ENCODE peak calls at places on chromosomes 2 and 18, in ten cellular contexts. F is heart left ventricle, G is sigmoid colon, V is tibial nerve, R is body of pancreas, J is transverse colon, L is IMR-90, W is H54, N is GM12891, C is adrenal gland. Z is an unnamed sample.

GRCh38 chr2:182913064-182913463 is 46.6 kb upstream of the FRZB start:
- DNase-seq in L (no peak), V (no peak), J (no peak), N (no peak), G (no peak), R (no peak), C (no peak), W (no peak), F (no peak), Z (no peak)

GRCh38 chr2:3470166-3470651 is 49.1 kb downstream of the ADI1 start:
- DNase-seq in C (peak; percentile 46), F (peak; percentile 94), L (peak; percentile 92), J (no peak), N (no peak), W (peak; percentile 73), V (peak; percentile 83), R (peak; percentile 34), G (peak; percentile 88), Z (no peak)

GRCh38 chr2:85978883-85979780 is 90.3 kb upstream of the ST3GAL5 start:
- DNase-seq in N (no peak), C (no peak), J (no peak), F (no peak), W (no peak), R (no peak), V (no peak), G (no peak), L (no peak), Z (no peak)

GRCh38 chr18:48390641-48391040 is 18.5 kb downstream of the ZBTB7C start:
- DNase-seq in R (no peak), G (no peak), F (no peak), J (no peak), W (no peak), V (no peak), N (no peak), C (no peak), L (no peak), Z (no peak)

GRCh38 chr18:37393221-37393828 is 172.3 kb downstream of the CELF4 start:
- DNase-seq in F (no peak), V (no peak), N (no peak), R (peak; percentile 11), G (no peak), W (no peak), L (no peak), J (no peak), C (no peak), Z (no peak)

GRCh38 chr18:74116628-74117554 is 30.7 kb downstream of the FBXO15 start:
- DNase-seq in V (no peak), G (no peak), C (no peak), F (no peak), J (peak; percentile 12), R (peak; percentile 26), N (no peak), W (no peak), L (peak; percentile 65), Z (peak; percentile 45)

GRCh38 chr2:111007757-111008688 is 112.7 kb upstream of the BCL2L11 start:
- DNase-seq in J (no peak), G (no peak), W (no peak), V (no peak), F (no peak), R (no peak), C (no peak), L (no peak), N (no peak), Z (no peak)

GRCh38 chr2:26754539-26754938 is 9.5 kb upstream of the SLC35F6 start:
- DNase-seq in R (no peak), V (no peak), L (no peak), F (no peak), N (no peak), C (no peak), J (no peak), G (no peak), W (no peak), Z (no peak)

GRCh38 chr2:61057562-61057961 is 8.1 kb upstream of the SANBR start:
- DNase-seq in N (no peak), W (no peak), V (no peak), C (no peak), F (no peak), J (no peak), R (no peak), G (no peak), L (no peak), Z (no peak)

GRCh38 chr2:120360307-120360855 is 14.4 kb downstream of the INHBB start:
- DNase-seq in R (no peak), C (no peak), F (no peak), V (no peak), W (no peak), J (no peak), N (no peak), L (peak; percentile 55), G (no peak), Z (no peak)

GRCh38 chr2:26640331-26640745 is 828 bp downstream of the CIB4 start:
- DNase-seq in C (peak; percentile 95), F (no peak), R (peak; percentile 23), N (no peak), V (no peak), L (peak; percentile 39), G (no peak), J (peak; percentile 29), W (peak; percentile 88), Z (no peak)

GRCh38 chr2:29519996-29520395 is 401.4 kb downstream of the ALK start:
- DNase-seq in N (no peak), R (no peak), L (peak; percentile 73), G (no peak), C (no peak), F (no peak), W (no peak), J (no peak), V (no peak), Z (no peak)

GRCh38 chr2:33521791-33522281 is 45.4 kb downstream of the RASGRP3 start:
- DNase-seq in J (no peak), N (no peak), G (no peak), V (no peak), W (no peak), C (no peak), F (no peak), L (no peak), R (peak; percentile 6), Z (no peak)

GRCh38 chr2:234881413-234882241 is 70.2 kb upstream of the SH3BP4 start:
- DNase-seq in R (peak; percentile 94), L (peak; percentile 97), W (peak; percentile 88), V (peak; percentile 63), N (peak; percentile 28), F (peak; percentile 80), J (peak; percentile 90), C (peak; percentile 95), G (peak; percentile 72), Z (peak; percentile 78)
- TF ChIP-seq POLR2A in R (no peak), L (no peak), W (no peak), V (no peak), N (no peak), F (no peak), J (no peak), C (no peak), G (no peak), Z (no peak)

GRCh38 chr2:211598238-211598637 is 940.4 kb downstream of the ERBB4 start:
- DNase-seq in G (no peak), R (no peak), N (no peak), V (no peak), L (no peak), F (no peak), W (no peak), J (no peak), C (no peak), Z (no peak)
- TF ChIP-seq POLR2A in G (no peak), R (no peak), N (no peak), V (no peak), L (no peak), F (no peak), W (no peak), J (no peak), C (no peak), Z (no peak)

DNA sequence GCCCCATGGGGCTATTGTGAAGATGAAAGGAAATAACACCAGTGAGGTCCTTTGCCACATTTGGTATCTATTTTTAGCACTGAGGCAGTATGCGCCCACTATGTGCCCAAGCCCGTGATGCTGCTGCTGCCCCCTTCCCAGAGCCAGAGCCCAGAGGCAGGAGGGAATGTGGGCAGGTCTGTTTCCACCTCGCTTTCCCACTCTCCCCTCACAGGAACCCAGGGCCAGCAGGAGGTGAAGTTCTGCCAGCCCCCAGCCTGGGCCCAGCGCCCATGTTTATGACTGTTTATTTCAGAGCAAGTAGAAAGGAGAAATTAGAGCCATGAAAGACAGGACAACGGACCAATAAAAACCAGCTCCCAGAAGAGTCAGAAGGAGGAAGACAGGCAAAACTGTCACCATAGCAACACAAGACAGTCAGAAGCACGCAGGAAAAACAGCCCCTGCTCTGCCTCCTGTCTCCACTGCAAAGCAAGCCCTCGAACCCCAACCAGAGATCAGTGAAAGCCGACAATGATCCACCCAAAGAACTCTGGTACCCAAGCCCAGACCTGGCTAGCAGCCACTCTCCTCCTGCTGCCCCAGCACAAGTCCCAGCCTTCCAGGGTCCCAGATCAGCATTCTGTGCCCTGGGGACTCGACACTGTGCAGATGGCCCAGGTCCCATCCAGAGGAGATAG is 1.4 kb downstream of the CYRIA start:
- DNase-seq in W (no peak), N (no peak), C (peak; percentile 71), R (peak; percentile 53), V (no peak), L (peak; percentile 92), G (peak; percentile 88), F (peak; percentile 46), J (peak; percentile 48), Z (peak; percentile 53)
- TF ChIP-seq POLR2A in W (no peak), N (no peak), C (peak; percentile 35), R (no peak), V (no peak), L (no peak), G (no peak), F (no peak), J (no peak), Z (no peak)

GRCh38 chr2:7604456-7604855 is 687.2 kb downstream of the RNF144A start:
- DNase-seq in C (no peak), L (no peak), W (no peak), G (no peak), R (no peak), N (no peak), J (no peak), F (no peak), V (no peak), Z (no peak)
- TF ChIP-seq POLR2A in C (no peak), L (no peak), W (no peak), G (no peak), R (no peak), N (no peak), J (no peak), F (no peak), V (no peak), Z (no peak)

DNA sequence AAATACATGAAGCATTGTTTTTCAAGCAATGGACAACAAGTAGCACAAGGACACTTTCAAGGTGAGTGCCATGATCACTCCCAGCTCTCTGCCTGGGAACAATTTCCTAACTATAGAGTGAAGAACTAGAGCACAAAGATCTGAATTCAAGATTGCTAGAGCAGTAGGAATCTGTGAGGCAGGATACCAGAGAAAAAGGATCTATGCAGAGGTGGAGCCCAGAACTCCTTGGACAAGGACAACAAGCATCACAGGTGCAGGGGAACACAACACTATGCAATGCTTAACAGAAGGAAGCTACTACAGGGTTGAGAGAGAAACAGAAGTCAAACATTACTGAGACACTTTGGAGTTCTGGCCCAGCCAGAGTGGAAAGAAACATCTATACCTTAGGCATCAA is 24.7 kb downstream of the ATL2 start:
- DNase-seq in W (no peak), C (no peak), R (no peak), F (no peak), V (no peak), N (no peak), J (no peak), G (no peak), L (no peak), Z (no peak)
- TF ChIP-seq POLR2A in W (no peak), C (no peak), R (no peak), F (no peak), V (no peak), N (no peak), J (no peak), G (no peak), L (no peak), Z (no peak)